ENCODE peak calls at places on chromosome 10, in eight cellular contexts. N is ovary; Y is testis; Q is left ventricle myocardium inferior; J is A549; M is CD4-positive, CD25-positive, alpha-beta regulatory T cell; Z is HepG2; K is CD8-positive, alpha-beta memory T cell. U is an unnamed sample.

GRCh38 chr10:36888925-36889573 is 236.3 kb upstream of the ANKRD30A start:
- DNase-seq in N (no peak), Y (peak), Q (no peak), J (peak), M (peak), Z (peak), K (no peak), U (no peak)

GRCh38 chr10:68172324-68172723 is 59.6 kb downstream of the ATOH7 start:
- DNase-seq in N (no peak), Y (no peak), Q (no peak), J (no peak), M (no peak), Z (no peak), K (no peak), U (no peak)

GRCh38 chr10:35092851-35093250 is 2.7 kb upstream of the CUL2 start:
- DNase-seq in N (no peak), Y (no peak), Q (no peak), J (peak), M (no peak), Z (no peak), K (no peak), U (no peak)

GRCh38 chr10:69179089-69179742 is 818 bp upstream of the SUPV3L1 start:
- DNase-seq in N (no peak), Y (no peak), Q (no peak), J (no peak), M (no peak), Z (no peak), K (no peak), U (peak)

GRCh38 chr10:72291019-72291532 is 17.4 kb downstream of the DDIT4 start:
- DNase-seq in N (no peak), Y (no peak), Q (no peak), J (no peak), M (no peak), Z (no peak), K (peak), U (peak)

GRCh38 chr10:91590904-91591791 is 41.7 kb downstream of the PPP1R3C start:
- DNase-seq in N (peak), Y (peak), Q (peak), J (peak), M (no peak), Z (no peak), K (no peak), U (no peak)

GRCh38 chr10:120514035-120514620 is 57.1 kb downstream of the PLPP4 start:
- DNase-seq in N (no peak), Y (peak), Q (no peak), J (peak), M (no peak), Z (peak), K (no peak), U (no peak)

GRCh38 chr10:30784896-30785605 is 155.5 kb upstream of the LYZL2 start:
- DNase-seq in N (peak), Y (peak), Q (peak), J (no peak), M (peak), Z (no peak), K (peak), U (no peak)

GRCh38 chr10:132306951-132307751 is 599 bp downstream of the STK32C start:
- DNase-seq in N (no peak), Y (peak), Q (peak), J (peak), M (peak), Z (peak), K (peak), U (no peak)

GRCh38 chr10:113960617-113961260 is 82.9 kb upstream of the ADRB1 start:
- DNase-seq in N (no peak), Y (no peak), Q (no peak), J (peak), M (peak), Z (peak), K (peak), U (peak)

GRCh38 chr10:68242051-68242450 is 10.1 kb upstream of the ATOH7 start:
- DNase-seq in N (no peak), Y (no peak), Q (no peak), J (no peak), M (no peak), Z (no peak), K (no peak), U (no peak)

GRCh38 chr10:47364366-47364765 is 16.2 kb downstream of the RBP3 start:
- DNase-seq in N (no peak), Y (no peak), Q (no peak), J (no peak), M (no peak), Z (no peak), K (no peak), U (no peak)

GRCh38 chr10:103969857-103970627 is 3.1 kb downstream of the SLK start:
- DNase-seq in N (no peak), Y (no peak), Q (no peak), J (no peak), M (no peak), Z (no peak), K (no peak), U (no peak)

GRCh38 chr10:6062101-6062771 is at the start of gene IL2RA:
- DNase-seq in N (peak), Y (no peak), Q (no peak), J (no peak), M (peak), Z (no peak), K (peak), U (peak)

GRCh38 chr10:43785252-43785651 is 136.6 kb upstream of the ZNF32 start:
- DNase-seq in N (no peak), Y (no peak), Q (no peak), J (peak), M (no peak), Z (peak), K (no peak), U (no peak)

GRCh38 chr10:64385355-64385754 is 864.2 kb downstream of the REEP3 start:
- DNase-seq in N (no peak), Y (no peak), Q (no peak), J (no peak), M (no peak), Z (no peak), K (no peak), U (no peak)

GRCh38 chr10:49761789-49762565 is at the start of gene OGDHL:
- DNase-seq in N (peak), Y (peak), Q (peak), J (peak), M (peak), Z (peak), K (peak), U (no peak)

GRCh38 chr10:79268717-79269116 is 78.6 kb upstream of the PPIF start:
- DNase-seq in N (no peak), Y (no peak), Q (no peak), J (no peak), M (no peak), Z (no peak), K (no peak), U (no peak)

GRCh38 chr10:79269443-79269842 is 77.8 kb upstream of the PPIF start:
- DNase-seq in N (no peak), Y (no peak), Q (no peak), J (no peak), M (no peak), Z (no peak), K (no peak), U (no peak)

GRCh38 chr10:79269969-79270368 is 77.3 kb upstream of the PPIF start:
- DNase-seq in N (no peak), Y (no peak), Q (no peak), J (no peak), M (no peak), Z (no peak), K (no peak), U (no peak)

GRCh38 chr10:79272353-79272752 is 74.9 kb upstream of the PPIF start:
- DNase-seq in N (no peak), Y (no peak), Q (no peak), J (no peak), M (no peak), Z (no peak), K (no peak), U (no peak)

GRCh38 chr10:79270471-79271246 is 76.6 kb upstream of the PPIF start:
- DNase-seq in N (no peak), Y (no peak), Q (peak), J (no peak), M (no peak), Z (no peak), K (no peak), U (no peak)
- H3K4me3 ChIP-seq in N (no peak), Y (no peak), Q (no peak), J (no peak), M (no peak), Z (no peak), K (no peak), U (no peak)

GRCh38 chr10:110212119-110213006 is 5.0 kb downstream of the MXI1 start:
- DNase-seq in N (no peak), Y (peak), Q (no peak), J (no peak), M (peak), Z (no peak), K (peak), U (peak)
- H3K4me3 ChIP-seq in N (no peak), Y (no peak), Q (peak), J (no peak), M (peak), Z (no peak), K (peak), U (peak)

DNA sequence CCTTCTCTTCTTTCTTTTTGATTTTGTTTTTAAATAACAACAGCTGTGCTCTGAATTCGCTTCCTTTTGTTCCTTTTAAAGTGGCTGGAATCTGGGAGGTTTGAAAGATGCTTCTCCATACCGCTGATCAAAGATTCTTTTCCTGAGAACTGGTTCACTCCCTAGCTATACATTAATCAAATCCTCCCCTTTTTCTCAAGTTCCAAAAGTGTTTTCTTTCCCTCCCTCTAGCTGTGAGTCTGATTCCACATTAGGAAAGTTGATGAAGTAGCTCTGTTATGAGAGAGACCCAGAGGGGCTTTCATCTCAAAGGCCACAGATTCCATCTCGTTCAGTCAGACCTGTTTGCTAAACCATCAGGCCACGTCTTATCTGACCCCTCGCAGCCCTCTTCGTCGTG is 602.8 kb upstream of the NRP1 start:
- DNase-seq in N (no peak), Y (no peak), Q (no peak), J (no peak), M (no peak), Z (no peak), K (no peak), U (no peak)
- H3K4me3 ChIP-seq in N (no peak), Y (no peak), Q (no peak), J (no peak), M (no peak), Z (no peak), K (no peak), U (no peak)

DNA sequence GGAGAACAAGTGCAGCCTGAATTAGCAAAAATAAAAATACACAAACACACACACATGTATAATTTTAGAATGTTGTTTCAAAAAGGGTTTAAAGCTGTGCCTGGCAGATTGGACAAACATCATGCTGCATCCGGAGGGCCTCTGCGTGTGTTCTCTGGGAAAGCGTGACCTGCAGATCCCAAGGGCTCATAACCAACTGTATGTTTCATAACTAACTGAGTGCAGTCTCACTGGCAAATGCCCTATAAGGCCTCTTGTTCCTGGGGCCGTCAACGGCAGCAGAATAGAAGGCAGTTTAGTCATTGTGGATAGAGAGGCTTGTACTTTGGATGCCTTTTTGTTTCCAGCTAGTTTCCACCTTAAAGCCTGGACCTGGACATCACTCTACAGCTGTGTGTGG is 243.8 kb upstream of the KIAA1217 start:
- DNase-seq in N (no peak), Y (no peak), Q (no peak), J (no peak), M (no peak), Z (no peak), K (no peak), U (no peak)
- H3K4me3 ChIP-seq in N (no peak), Y (no peak), Q (no peak), J (no peak), M (no peak), Z (no peak), K (no peak), U (no peak)

GRCh38 chr10:32927750-32928149 is 30.3 kb downstream of the ITGB1 start:
- DNase-seq in N (no peak), Y (no peak), Q (no peak), J (no peak), M (no peak), Z (no peak), K (no peak), U (no peak)
- H3K4me3 ChIP-seq in N (no peak), Y (no peak), Q (no peak), J (no peak), M (no peak), Z (no peak), K (no peak), U (no peak)

DNA sequence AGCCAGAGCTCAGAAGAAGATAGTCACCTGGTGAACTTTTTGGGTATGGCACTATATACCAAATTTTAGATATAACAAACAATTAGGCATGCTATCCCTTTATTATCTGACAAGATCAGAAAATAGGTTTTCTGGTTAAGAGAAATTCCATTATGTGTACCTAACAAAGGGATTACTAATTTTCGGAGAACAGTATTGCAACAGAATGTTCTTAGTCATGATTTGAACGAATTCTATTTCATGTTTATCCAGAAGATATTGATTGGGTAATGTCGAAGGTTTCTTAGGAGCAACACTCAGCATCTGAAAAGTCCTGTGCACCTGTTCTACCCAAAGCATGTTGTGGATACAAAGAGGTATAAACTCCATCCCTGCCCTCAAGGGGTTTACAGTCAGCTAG is 36.5 kb downstream of the WBP1L start:
- DNase-seq in N (no peak), Y (no peak), Q (no peak), J (no peak), M (no peak), Z (no peak), K (no peak), U (no peak)
- H3K4me3 ChIP-seq in N (no peak), Y (no peak), Q (peak), J (no peak), M (no peak), Z (no peak), K (no peak), U (no peak)

GRCh38 chr10:70493660-70494234 is 15.2 kb downstream of the PALD1 start:
- DNase-seq in N (no peak), Y (no peak), Q (no peak), J (no peak), M (no peak), Z (no peak), K (no peak), U (no peak)
- H3K4me3 ChIP-seq in N (no peak), Y (no peak), Q (no peak), J (no peak), M (no peak), Z (no peak), K (no peak), U (no peak)

GRCh38 chr10:112345743-112346142 is 28.2 kb upstream of the ACSL5 start:
- DNase-seq in N (no peak), Y (no peak), Q (no peak), J (no peak), M (no peak), Z (no peak), K (no peak), U (no peak)
- H3K4me3 ChIP-seq in N (no peak), Y (no peak), Q (no peak), J (no peak), M (no peak), Z (no peak), K (no peak), U (no peak)